ENCODE peak calls at places on chromosomes 1 and 21, in four cellular contexts. I is activated CD8-positive, alpha-beta T cell treated with anti-CD3 and anti-CD28 coated beads for 36 hours; G is SK-N-SH; P is testis. A is an unnamed sample.

GRCh38 chr1:210899676-210900075 is 234.3 kb downstream of the KCNH1 start:
- DNase-seq in I (no peak), G (no peak), P (no peak), A (no peak)

GRCh38 chr1:81374481-81374880 is 426.3 kb upstream of the ADGRL2 start:
- DNase-seq in I (no peak), G (no peak), P (no peak), A (no peak)

GRCh38 chr1:221961532-221962292 is 219.8 kb upstream of the DUSP10 start:
- DNase-seq in I (peak; percentile 84), G (no peak), P (peak; percentile 17), A (no peak)

GRCh38 chr1:172513480-172513879 is 19.5 kb upstream of the SUCO start:
- DNase-seq in I (no peak), G (no peak), P (no peak), A (no peak)

GRCh38 chr1:41109316-41110263 is 88.1 kb upstream of the SLFNL1 start:
- DNase-seq in I (no peak), G (no peak), P (peak; percentile 64), A (no peak)

GRCh38 chr1:27099904-27100796 is 54.8 kb downstream of the SLC9A1 start:
- DNase-seq in I (no peak), G (peak; percentile 55), P (peak; percentile 77), A (no peak)

GRCh38 chr1:81560629-81561028 is 240.1 kb upstream of the ADGRL2 start:
- DNase-seq in I (no peak), G (no peak), P (no peak), A (no peak)

GRCh38 chr1:42035205-42035829 is 116.6 kb upstream of the HIVEP3 start:
- DNase-seq in I (peak; percentile 60), G (peak; percentile 90), P (peak; percentile 43), A (peak; percentile 41)

GRCh38 chr1:153396461-153396860 is 5.6 kb upstream of the S100A8 start:
- DNase-seq in I (no peak), G (no peak), P (no peak), A (no peak)

GRCh38 chr1:65174585-65174984 is 26.6 kb downstream of the AK4 start:
- DNase-seq in I (no peak), G (no peak), P (peak; percentile 63), A (no peak)

GRCh38 chr1:245085508-245086095 is 69.2 kb upstream of the KIF26B start:
- DNase-seq in I (peak; percentile 14), G (no peak), P (no peak), A (no peak)

GRCh38 chr21:45767071-45768006 is 123.8 kb downstream of the PCBP3 start:
- DNase-seq in I (peak; percentile 53), G (peak; percentile 77), P (no peak), A (no peak)

GRCh38 chr1:184684285-184685077 is 70.2 kb downstream of the EDEM3 start:
- DNase-seq in I (no peak), G (peak; percentile 28), P (peak; percentile 52), A (no peak)

GRCh38 chr1:243968413-243968812 is 82.7 kb upstream of the ZBTB18 start:
- DNase-seq in I (no peak), G (no peak), P (no peak), A (no peak)

GRCh38 chr21:45410151-45410864 is 5.3 kb downstream of the COL18A1 start:
- DNase-seq in I (no peak), G (no peak), P (no peak), A (no peak)

GRCh38 chr1:205961405-205961804 is 18.1 kb upstream of the SLC26A9 start:
- DNase-seq in I (peak; percentile 58), G (no peak), P (no peak), A (no peak)

GRCh38 chr1:101338714-101339430 is 102.1 kb downstream of the S1PR1 start:
- DNase-seq in I (peak; percentile 54), G (no peak), P (no peak), A (no peak)

GRCh38 chr1:53754484-53755312 is 15.7 kb upstream of the GLIS1 start:
- DNase-seq in I (peak; percentile 46), G (peak; percentile 58), P (peak; percentile 64), A (no peak)

GRCh38 chr1:61049850-61050540 is 32.4 kb upstream of the NFIA start:
- DNase-seq in I (peak; percentile 93), G (peak; percentile 91), P (peak; percentile 95), A (peak; percentile 75)

GRCh38 chr1:38013027-38013588 is 574 bp downstream of the UTP11 start:
- DNase-seq in I (no peak), G (no peak), P (no peak), A (no peak)

GRCh38 chr1:187490261-187490660 is 661.5 kb downstream of the PLA2G4A start:
- DNase-seq in I (no peak), G (no peak), P (no peak), A (no peak)

GRCh38 chr1:187491082-187491720 is 662.5 kb downstream of the PLA2G4A start:
- DNase-seq in I (no peak), G (no peak), P (no peak), A (no peak)
- TF ChIP-seq CTCF in I (no peak), G (no peak), P (no peak), A (no peak)

GRCh38 chr1:247444571-247444970 is 13.3 kb downstream of the OR2B11 start:
- DNase-seq in I (no peak), G (no peak), P (no peak), A (no peak)

GRCh38 chr1:247451388-247452010 is 6.4 kb downstream of the OR2B11 start:
- DNase-seq in I (no peak), G (no peak), P (no peak), A (no peak)

GRCh38 chr1:247447162-247447909 is 10.6 kb downstream of the OR2B11 start:
- DNase-seq in I (no peak), G (no peak), P (no peak), A (no peak)

GRCh38 chr1:247445775-247446364 is 12.0 kb downstream of the OR2B11 start:
- DNase-seq in I (no peak), G (no peak), P (peak; percentile 13), A (no peak)

GRCh38 chr1:247448107-247448778 is 9.7 kb downstream of the OR2B11 start:
- DNase-seq in I (peak; percentile 21), G (peak; percentile 67), P (peak; percentile 79), A (peak; percentile 53)
- TF ChIP-seq CTCF in I (no peak), G (no peak), P (no peak), A (no peak)

DNA sequence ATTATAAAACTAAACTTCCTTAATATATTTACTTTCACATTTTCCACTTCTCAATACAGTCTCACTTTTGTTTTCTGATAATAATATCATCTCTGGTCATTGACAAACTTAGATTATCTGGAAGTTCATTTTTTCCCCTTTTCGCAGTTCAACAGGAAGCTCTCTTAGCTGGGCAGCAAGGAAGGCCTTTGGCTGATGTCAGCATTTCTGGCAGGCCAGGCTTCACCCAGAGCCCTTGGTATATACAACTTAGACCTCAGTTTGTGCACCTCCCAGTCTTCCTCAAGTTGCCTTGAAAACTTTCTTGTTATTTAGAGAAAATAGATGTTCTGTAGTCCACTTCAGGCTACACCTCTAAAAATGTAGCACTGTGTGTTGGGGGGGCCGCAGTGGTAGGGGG is 1103.6 kb downstream of the AMY1C start:
- DNase-seq in I (no peak), G (no peak), P (no peak), A (no peak)
- TF ChIP-seq CTCF in I (no peak), G (no peak), P (no peak), A (no peak)

DNA sequence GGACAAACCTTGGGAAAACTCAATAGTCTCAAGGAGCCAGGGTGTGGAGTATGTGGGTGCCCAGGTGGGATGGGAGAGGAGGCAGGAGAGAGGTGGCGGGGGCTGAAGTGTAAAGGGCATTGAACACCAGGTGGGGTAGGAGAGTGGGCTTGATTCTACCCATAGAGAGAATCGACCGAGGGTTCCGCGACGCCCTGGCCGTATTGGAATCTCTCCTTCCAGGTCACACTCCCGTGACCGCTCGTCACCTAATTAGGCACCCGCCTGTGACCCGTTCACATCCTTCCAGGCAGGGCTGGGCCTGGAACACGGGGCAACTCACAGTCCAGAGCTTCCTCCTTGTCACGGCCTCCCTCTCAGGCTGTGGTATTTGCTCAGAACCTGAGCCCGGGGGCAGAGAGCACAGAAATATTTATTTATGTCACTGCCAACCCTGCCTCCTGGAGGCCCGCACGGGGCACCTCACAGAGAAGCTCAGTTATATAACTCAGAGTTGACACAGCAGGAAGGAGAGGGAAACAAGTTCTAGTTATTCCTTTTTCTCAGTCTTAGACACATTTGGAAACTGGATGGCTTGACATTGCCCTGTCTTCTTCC is 12.0 kb downstream of the NCMAP start:
- DNase-seq in I (no peak), G (no peak), P (no peak), A (no peak)
- TF ChIP-seq CTCF in I (no peak), G (no peak), P (no peak), A (no peak)

GRCh38 chr1:113250161-113250560 is 140.2 kb upstream of the MAGI3 start:
- DNase-seq in I (no peak), G (no peak), P (no peak), A (no peak)

GRCh38 chr1:113246929-113247328 is 143.4 kb upstream of the MAGI3 start:
- DNase-seq in I (no peak), G (no peak), P (no peak), A (no peak)

GRCh38 chr1:113248494-113248893 is 141.8 kb upstream of the MAGI3 start:
- DNase-seq in I (no peak), G (no peak), P (no peak), A (no peak)

GRCh38 chr1:113247355-113247754 is 143.0 kb upstream of the MAGI3 start:
- DNase-seq in I (no peak), G (no peak), P (no peak), A (no peak)

GRCh38 chr1:113247805-113248204 is 142.5 kb upstream of the MAGI3 start:
- DNase-seq in I (no peak), G (no peak), P (no peak), A (no peak)
- TF ChIP-seq CTCF in I (no peak), G (no peak), P (no peak), A (no peak)

GRCh38 chr1:30725450-30726095 is 2.2 kb upstream of the MATN1 start:
- DNase-seq in I (no peak), G (no peak), P (no peak), A (no peak)

GRCh38 chr1:30724655-30725421 is 1.5 kb upstream of the MATN1 start:
- DNase-seq in I (no peak), G (no peak), P (no peak), A (no peak)

GRCh38 chr1:30722175-30722537 is 1.2 kb downstream of the MATN1 start:
- DNase-seq in I (no peak), G (no peak), P (no peak), A (no peak)

GRCh38 chr1:30723296-30723897 is at the start of gene MATN1:
- DNase-seq in I (no peak), G (no peak), P (no peak), A (no peak)

GRCh38 chr1:30724175-30724574 is 790 bp upstream of the MATN1 start:
- DNase-seq in I (no peak), G (no peak), P (no peak), A (no peak)
- TF ChIP-seq CTCF in I (peak; percentile 30), G (peak; percentile 50), P (peak; percentile 9), A (no peak)

GRCh38 chr21:32653326-32653901 is 41.2 kb upstream of the CFAP298 start:
- DNase-seq in I (peak; percentile 51), G (peak; percentile 72), P (no peak), A (no peak)
- TF ChIP-seq CTCF in I (peak; percentile 69), G (peak; percentile 70), P (peak; percentile 41), A (peak; percentile 42)

DNA sequence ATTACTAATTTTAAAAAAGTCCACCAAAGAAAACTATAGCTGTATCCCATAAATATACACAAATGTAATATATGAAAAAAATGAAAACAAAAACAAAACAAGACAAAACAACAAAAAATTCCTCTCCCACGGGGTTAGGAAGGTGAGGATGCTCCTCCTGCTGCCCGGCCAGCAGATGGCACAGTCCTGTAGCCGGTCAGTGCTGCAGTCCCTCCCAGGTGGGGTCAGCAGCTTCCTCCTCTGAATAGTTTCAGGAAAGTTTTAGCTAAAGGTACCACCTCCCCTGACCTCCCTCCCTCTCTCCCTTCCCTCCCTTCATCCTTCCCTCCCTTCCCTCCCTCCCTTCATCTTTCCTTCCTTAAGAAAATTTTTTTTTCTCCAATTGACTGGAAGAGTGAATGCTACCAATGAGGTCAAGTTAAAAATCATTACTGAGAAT is 67.8 kb upstream of the BCL10 start:
- DNase-seq in I (no peak), G (peak; percentile 42), P (peak; percentile 36), A (no peak)
- TF ChIP-seq CTCF in I (no peak), G (peak; percentile 82), P (peak; percentile 46), A (no peak)